ENCODE peak calls at places on chromosomes 3 and 15, in nine cellular contexts. M, X, D, N, Y, P, U, L and H are unnamed samples.
A peak's percentile ranks its signal among the peaks of the same experiment; 100 is the strongest.

GRCh38 chr3:138371070-138371950 is 22.9 kb downstream of the MRAS start:
- DNase-seq in M (no peak), X (no peak), D (no peak), N (no peak), Y (no peak), P (peak; percentile 3), U (no peak), L (no peak), H (no peak)

GRCh38 chr15:88071141-88071540 is 185.4 kb downstream of the NTRK3 start:
- DNase-seq in M (no peak), X (no peak), D (no peak), N (no peak), Y (no peak), P (no peak), U (no peak), L (no peak), H (no peak)

GRCh38 chr15:92521624-92522008 is 127.9 kb downstream of the ST8SIA2 start:
- DNase-seq in M (peak; percentile 97), X (peak; percentile 81), D (peak; percentile 77), N (peak; percentile 80), Y (peak; percentile 51), P (peak; percentile 89), U (peak; percentile 85), L (peak; percentile 57), H (peak; percentile 83)

GRCh38 chr3:139095803-139096466 is 51.2 kb upstream of the PRR23C start:
- DNase-seq in M (no peak), X (no peak), D (no peak), N (peak; percentile 15), Y (no peak), P (no peak), U (no peak), L (no peak), H (no peak)

GRCh38 chr3:10508235-10508618 is 2.8 kb upstream of the ATP2B2 start:
- DNase-seq in M (no peak), X (no peak), D (no peak), N (no peak), Y (peak; percentile 42), P (no peak), U (no peak), L (no peak), H (no peak)

GRCh38 chr15:98671060-98672008 is 23.0 kb downstream of the IGF1R start:
- DNase-seq in M (no peak), X (no peak), D (no peak), N (no peak), Y (peak; percentile 95), P (no peak), U (no peak), L (no peak), H (no peak)

GRCh38 chr3:197258168-197258755 is 40.1 kb downstream of the DLG1 start:
- DNase-seq in M (no peak), X (no peak), D (no peak), N (no peak), Y (no peak), P (no peak), U (no peak), L (no peak), H (no peak)

GRCh38 chr3:11245827-11246662 is 26.2 kb upstream of the ATG7 start:
- DNase-seq in M (no peak), X (no peak), D (no peak), N (no peak), Y (no peak), P (no peak), U (no peak), L (no peak), H (no peak)

GRCh38 chr3:136277115-136277514 is 27.0 kb downstream of the PCCB start:
- DNase-seq in M (no peak), X (no peak), D (no peak), N (no peak), Y (no peak), P (no peak), U (no peak), L (no peak), H (no peak)

GRCh38 chr3:42600958-42601675 is 631 bp downstream of the NKTR start:
- DNase-seq in M (peak; percentile 45), X (peak; percentile 16), D (peak; percentile 72), N (peak; percentile 85), Y (peak; percentile 16), P (peak; percentile 89), U (peak; percentile 64), L (peak; percentile 60), H (no peak)

GRCh38 chr15:77715860-77716259 is 83.1 kb upstream of the LINGO1 start:
- DNase-seq in M (no peak), X (no peak), D (no peak), N (no peak), Y (no peak), P (no peak), U (no peak), L (no peak), H (no peak)

GRCh38 chr3:99783009-99783573 is 34.6 kb upstream of the CMSS1 start:
- DNase-seq in M (peak; percentile 21), X (no peak), D (no peak), N (no peak), Y (no peak), P (no peak), U (no peak), L (no peak), H (no peak)

GRCh38 chr15:39579487-39580116 is 1.3 kb upstream of the THBS1 start:
- DNase-seq in M (peak; percentile 69), X (peak; percentile 62), D (peak; percentile 49), N (peak; percentile 81), Y (peak; percentile 88), P (peak; percentile 91), U (peak; percentile 75), L (no peak), H (peak; percentile 69)

GRCh38 chr3:138089091-138089490 is 26.3 kb downstream of the DZIP1L start:
- DNase-seq in M (no peak), X (no peak), D (no peak), N (no peak), Y (peak; percentile 11), P (no peak), U (no peak), L (no peak), H (no peak)

GRCh38 chr3:164465172-164465571 is 613.1 kb downstream of the SI start:
- DNase-seq in M (no peak), X (peak; percentile 15), D (no peak), N (no peak), Y (no peak), P (no peak), U (no peak), L (no peak), H (no peak)

GRCh38 chr3:164458986-164459385 is 619.3 kb downstream of the SI start:
- DNase-seq in M (no peak), X (no peak), D (no peak), N (no peak), Y (no peak), P (no peak), U (no peak), L (no peak), H (no peak)

GRCh38 chr3:164459526-164460151 is 618.7 kb downstream of the SI start:
- DNase-seq in M (no peak), X (no peak), D (no peak), N (no peak), Y (no peak), P (no peak), U (no peak), L (peak; percentile 22), H (no peak)

GRCh38 chr3:164460851-164461250 is 617.4 kb downstream of the SI start:
- DNase-seq in M (no peak), X (no peak), D (no peak), N (no peak), Y (no peak), P (no peak), U (no peak), L (no peak), H (no peak)
- TF ChIP-seq EP300 in M (no peak), X (no peak), D (no peak), N (no peak), Y (no peak), P (no peak), U (no peak), L (no peak), H (no peak)

DNA sequence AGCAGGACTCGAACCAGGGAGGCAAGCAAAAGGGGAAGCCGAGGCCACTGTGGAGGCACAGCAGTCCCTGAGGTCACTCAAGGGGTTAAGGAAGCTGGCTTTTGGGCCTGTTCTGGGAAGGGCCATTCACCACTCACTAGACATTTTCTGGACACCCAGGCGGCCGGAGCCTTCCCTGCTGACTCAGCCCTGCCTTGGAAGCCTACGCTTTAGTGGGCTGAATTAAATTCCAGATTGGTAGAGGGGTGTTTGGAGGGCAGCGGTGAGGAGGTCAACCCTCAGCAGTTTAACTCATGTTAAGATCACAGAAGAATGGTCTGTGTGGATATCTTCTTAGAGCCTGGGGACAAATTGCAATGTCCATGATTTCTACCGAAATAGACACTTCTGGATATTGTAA is 152.8 kb downstream of the GABRG3 start:
- DNase-seq in M (no peak), X (no peak), D (no peak), N (no peak), Y (no peak), P (no peak), U (no peak), L (peak; percentile 42), H (no peak)
- H3K9me3 ChIP-seq in M (no peaks in the 10 kb centered on the region), X (no peaks in the 10 kb centered on the region), D (no peaks in the 10 kb centered on the region), N (no peaks in the 10 kb centered on the region), Y (peaks cover 29% of the 10 kb centered on the region), P (no peaks in the 10 kb centered on the region), U (no peaks in the 10 kb centered on the region), L (peaks cover 8% of the 10 kb centered on the region), H (no peaks in the 10 kb centered on the region)

DNA sequence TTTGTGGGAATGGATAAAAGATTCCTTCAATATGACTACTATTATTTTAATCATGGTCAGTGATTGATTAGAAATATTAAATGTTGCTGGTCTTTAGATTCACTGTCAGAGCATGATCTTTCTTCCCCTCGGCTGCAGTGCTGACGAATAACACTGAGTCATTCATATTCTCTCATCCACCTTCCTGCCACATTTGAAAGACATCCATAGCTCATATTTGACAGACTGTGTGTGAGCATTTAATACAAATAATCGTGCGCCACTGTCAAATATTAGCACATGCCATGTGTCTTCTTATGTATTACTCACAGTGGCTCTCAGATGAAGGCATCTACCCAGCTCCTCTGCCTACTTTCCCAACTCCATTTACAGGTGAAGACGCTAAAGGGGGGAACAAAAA is 476.5 kb upstream of the TPRG1 start:
- DNase-seq in M (no peak), X (no peak), D (no peak), N (no peak), Y (no peak), P (no peak), U (no peak), L (no peak), H (no peak)
- TF ChIP-seq EP300 in M (no peak), X (no peak), D (no peak), N (no peak), Y (no peak), P (no peak), U (no peak), L (no peak), H (no peak)

DNA sequence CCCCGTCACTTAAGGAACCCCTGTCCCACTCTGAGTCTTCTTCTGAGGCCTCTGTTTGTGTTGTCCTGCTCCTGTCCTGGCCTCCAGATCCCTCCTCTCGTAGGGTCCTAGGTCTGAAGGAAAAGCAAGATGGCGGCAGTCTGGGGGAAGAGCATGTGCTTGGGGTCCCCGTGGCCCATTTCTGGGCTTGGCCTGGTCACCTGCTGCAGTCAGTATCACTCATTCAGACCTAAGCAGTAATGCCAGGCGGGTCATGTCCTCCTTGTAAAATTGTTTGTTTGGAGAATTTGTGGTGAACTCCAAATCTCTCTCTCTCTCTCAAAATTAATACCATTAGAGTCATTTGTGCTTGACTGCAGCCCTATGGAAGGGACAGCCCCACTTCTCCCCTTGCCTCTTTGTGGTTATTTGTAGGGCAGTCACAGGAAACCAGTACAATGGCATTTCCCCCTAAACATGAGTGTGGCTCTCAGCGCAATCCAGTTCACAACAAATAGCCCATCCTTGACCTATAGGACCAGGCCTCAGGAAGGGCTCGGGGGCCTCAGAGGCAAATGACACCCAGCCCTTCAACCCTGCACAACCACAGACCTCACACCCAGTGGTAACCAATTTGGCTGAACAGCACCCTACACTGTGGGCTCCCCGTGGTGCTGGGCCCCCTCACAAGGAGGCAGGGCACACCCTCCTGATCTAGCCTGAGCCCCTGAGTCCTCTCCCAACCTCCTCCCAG is 173.5 kb downstream of the OR4M2 start:
- DNase-seq in M (no peak), X (no peak), D (no peak), N (no peak), Y (no peak), P (no peak), U (no peak), L (no peak), H (no peak)
- H3K9me3 ChIP-seq in M (peaks cover 12% of the 10 kb centered on the region), X (peaks cover 19% of the 10 kb centered on the region), D (no peaks in the 10 kb centered on the region), N (peaks cover 7% of the 10 kb centered on the region), Y (no peaks in the 10 kb centered on the region), P (no peaks in the 10 kb centered on the region), U (peaks cover 29% of the 10 kb centered on the region), L (no peaks in the 10 kb centered on the region), H (no peaks in the 10 kb centered on the region)